ENCODE peak calls at places on chromosomes 12 and 14, in eight cellular contexts. D is lower lobe of right lung; X is right atrium auricular region; O is neural progenitor cell; V is GM12878; T is CD8-positive, alpha-beta T cell; B is HepG2; I is tibial artery. Z is an unnamed sample. For H3K4me1, the result is how much of the 10 kb centered on the place peaks cover.

GRCh38 chr14:64220466-64220865 is 73.7 kb downstream of the ESR2 start:
- DNase-seq in D (no peak), X (no peak), O (no peak), V (no peak), T (no peak), B (no peak), I (no peak), Z (no peak)

GRCh38 chr14:42299692-42300091 is 693.0 kb downstream of the LRFN5 start:
- DNase-seq in D (no peak), X (no peak), O (no peak), V (peak), T (no peak), B (no peak), I (no peak), Z (peak)

GRCh38 chr12:109247831-109248654 is 61.0 kb downstream of the FOXN4 start:
- DNase-seq in D (no peak), X (no peak), O (no peak), V (no peak), T (no peak), B (peak), I (no peak), Z (no peak)

GRCh38 chr12:93325855-93326254 is 51.9 kb upstream of the NUDT4 start:
- DNase-seq in D (no peak), X (no peak), O (no peak), V (no peak), T (no peak), B (no peak), I (no peak), Z (no peak)

GRCh38 chr14:92963301-92964123 is 40.6 kb downstream of the CHGA start:
- DNase-seq in D (peak), X (no peak), O (peak), V (no peak), T (no peak), B (peak), I (no peak), Z (no peak)

GRCh38 chr14:28744126-28744525 is 22.5 kb upstream of the FOXG1 start:
- DNase-seq in D (no peak), X (no peak), O (no peak), V (no peak), T (no peak), B (no peak), I (no peak), Z (no peak)

GRCh38 chr14:75229923-75230792 is 48.5 kb upstream of the FOS start:
- DNase-seq in D (peak), X (no peak), O (peak), V (peak), T (peak), B (no peak), I (no peak), Z (peak)

GRCh38 chr12:26571539-26571938 is 261.5 kb downstream of the ITPR2 start:
- DNase-seq in D (no peak), X (no peak), O (no peak), V (no peak), T (no peak), B (no peak), I (no peak), Z (no peak)

GRCh38 chr14:21109377-21110260 is 8.8 kb downstream of the TMEM253 start:
- DNase-seq in D (no peak), X (no peak), O (no peak), V (peak), T (no peak), B (peak), I (no peak), Z (peak)

GRCh38 chr12:124298685-124299410 is 4.0 kb downstream of the RFLNA start:
- DNase-seq in D (no peak), X (no peak), O (no peak), V (no peak), T (no peak), B (no peak), I (no peak), Z (no peak)

DNA sequence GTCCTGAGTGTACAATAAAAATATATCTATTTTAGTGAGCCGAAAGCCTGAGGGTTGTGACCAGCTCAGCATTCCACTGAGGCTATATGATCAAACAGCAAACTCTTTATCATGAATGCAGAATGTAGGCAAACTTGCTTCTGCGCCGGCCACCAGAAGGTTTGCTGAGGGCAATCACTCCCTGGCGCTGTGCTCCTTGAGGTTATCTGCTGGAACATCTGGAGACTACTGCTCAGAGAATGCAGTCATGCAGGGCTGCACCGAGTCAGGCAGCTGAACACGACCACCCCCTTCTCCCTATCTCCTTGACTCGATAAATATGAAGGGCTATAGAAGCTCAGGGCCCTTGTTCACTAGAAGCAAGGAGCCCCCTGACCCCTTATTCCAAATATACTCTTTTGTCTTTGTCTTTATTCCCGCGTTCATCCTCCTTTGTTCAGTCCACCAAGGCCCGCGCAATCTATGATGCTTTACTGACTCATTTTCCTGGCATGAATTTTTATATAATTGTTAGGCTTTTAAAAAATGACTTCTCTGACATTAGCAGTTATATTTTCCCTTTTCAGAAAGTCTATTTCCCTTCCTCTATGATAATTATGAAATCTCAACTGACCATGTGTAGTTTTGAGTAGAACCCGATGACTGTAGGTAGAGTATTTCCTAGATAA is 1089.3 kb downstream of the SLC16A7 start:
- DNase-seq in D (no peak), X (no peak), O (no peak), V (no peak), T (no peak), B (no peak), I (no peak), Z (peak)
- TF ChIP-seq CTCF in D (no peak), X (no peak), O (no peak), V (no peak), T (no peak), B (peak), I (no peak), Z (peak)

GRCh38 chr14:91375748-91376452 is 41.7 kb downstream of the CCDC88C start:
- DNase-seq in D (no peak), X (no peak), O (no peak), V (no peak), T (no peak), B (no peak), I (no peak), Z (no peak)
- H3K4me1 ChIP-seq in D (half or more), X (half or more), O (half or more), V (half or more), T (half or more), B (under half), I (under half), Z (half or more)

GRCh38 chr14:36649872-36650650 is 11.6 kb upstream of the PAX9 start:
- DNase-seq in D (no peak), X (no peak), O (no peak), V (no peak), T (no peak), B (no peak), I (no peak), Z (no peak)

GRCh38 chr14:36647417-36647826 is 14.2 kb upstream of the PAX9 start:
- DNase-seq in D (no peak), X (no peak), O (peak), V (no peak), T (no peak), B (no peak), I (no peak), Z (no peak)

GRCh38 chr14:36652542-36653201 is 9.0 kb upstream of the PAX9 start:
- DNase-seq in D (no peak), X (no peak), O (no peak), V (no peak), T (no peak), B (no peak), I (no peak), Z (peak)

GRCh38 chr14:36646664-36647416 is 14.8 kb upstream of the PAX9 start:
- DNase-seq in D (no peak), X (no peak), O (peak), V (no peak), T (no peak), B (no peak), I (no peak), Z (peak)

GRCh38 chr14:36647827-36648753 is 13.6 kb upstream of the PAX9 start:
- DNase-seq in D (no peak), X (no peak), O (peak), V (no peak), T (no peak), B (peak), I (no peak), Z (peak)
- TF ChIP-seq CTCF in D (peak), X (peak), O (peak), V (no peak), T (no peak), B (peak), I (peak), Z (peak)

GRCh38 chr12:65492997-65493892 is 214.8 kb downstream of the MSRB3 start:
- DNase-seq in D (no peak), X (no peak), O (no peak), V (no peak), T (no peak), B (no peak), I (no peak), Z (no peak)

GRCh38 chr12:65496617-65497016 is 218.1 kb downstream of the MSRB3 start:
- DNase-seq in D (no peak), X (no peak), O (no peak), V (no peak), T (no peak), B (no peak), I (no peak), Z (no peak)

GRCh38 chr12:65495233-65495632 is 216.8 kb downstream of the MSRB3 start:
- DNase-seq in D (no peak), X (no peak), O (no peak), V (no peak), T (no peak), B (peak), I (no peak), Z (no peak)

GRCh38 chr12:65494537-65494936 is 216.1 kb downstream of the MSRB3 start:
- DNase-seq in D (no peak), X (no peak), O (no peak), V (no peak), T (no peak), B (peak), I (no peak), Z (no peak)

DNA sequence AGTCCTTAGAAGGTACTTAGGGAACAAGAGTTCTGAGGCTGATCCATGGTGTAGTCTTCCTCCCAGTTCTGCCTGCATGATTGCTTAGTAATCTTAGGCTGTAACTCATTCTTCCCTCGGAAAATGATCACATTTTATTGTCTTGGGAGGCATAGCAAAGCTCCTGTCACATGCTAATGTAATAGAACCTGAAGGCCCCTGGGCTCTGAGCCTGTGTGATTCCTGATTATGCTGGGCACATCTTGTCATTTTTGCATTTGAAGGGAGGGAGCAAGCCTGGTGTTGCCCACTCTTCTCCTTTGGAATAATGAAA is 215.4 kb downstream of the MSRB3 start:
- DNase-seq in D (no peak), X (no peak), O (no peak), V (no peak), T (no peak), B (no peak), I (no peak), Z (no peak)
- H3K4me1 ChIP-seq in D (under half), X (under half), O (under half), V (under half), T (under half), B (under half), I (under half), Z (under half)

GRCh38 chr12:39804479-39805241 is 185.1 kb upstream of the ABCD2 start:
- DNase-seq in D (no peak), X (no peak), O (no peak), V (no peak), T (no peak), B (no peak), I (no peak), Z (no peak)

GRCh38 chr12:39803151-39803550 is 183.5 kb upstream of the ABCD2 start:
- DNase-seq in D (no peak), X (no peak), O (no peak), V (no peak), T (no peak), B (no peak), I (no peak), Z (no peak)

GRCh38 chr12:39805651-39806050 is 186.0 kb upstream of the ABCD2 start:
- DNase-seq in D (no peak), X (no peak), O (no peak), V (no peak), T (no peak), B (no peak), I (no peak), Z (no peak)

GRCh38 chr12:39807043-39807442 is 187.4 kb upstream of the ABCD2 start:
- DNase-seq in D (no peak), X (no peak), O (peak), V (no peak), T (no peak), B (peak), I (no peak), Z (peak)
- TF ChIP-seq CTCF in D (no peak), X (peak), O (peak), V (peak), T (no peak), B (peak), I (no peak), Z (peak)

Z was measured in A673.